ENCODE peak calls at places on chromosomes 3 and 15, in six cellular contexts. O is HCT116; M is CD8-positive, alpha-beta memory T cell; S is CD8-positive, alpha-beta T cell; W is A549; I is lower lobe of right lung. J is an unnamed sample. For H3K4me1 and H3K9me3, the result is how much of the 10 kb centered on the place peaks cover.

GRCh38 chr3:107846282-107846852 is 244.5 kb downstream of the CD47 start:
- DNase-seq in S (peak), I (peak), O (peak), M (peak), W (peak), J (peak)

GRCh38 chr3:39721076-39721475 is 88.3 kb upstream of the MYRIP start:
- DNase-seq in M (no peak), W (no peak), O (no peak), I (no peak), S (no peak), J (no peak)

GRCh38 chr3:161540594-161540993 is 44.0 kb downstream of the OTOL1 start:
- DNase-seq in I (no peak), M (no peak), S (no peak), W (no peak), O (no peak), J (no peak)

GRCh38 chr3:16398542-16399126 is 114.9 kb downstream of the RFTN1 start:
- DNase-seq in S (no peak), O (no peak), W (no peak), I (no peak), M (no peak), J (no peak)

GRCh38 chr3:156483426-156483825 is 71.5 kb downstream of the SSR3 start:
- DNase-seq in S (no peak), I (no peak), O (peak), W (no peak), M (peak), J (peak)

GRCh38 chr3:64082917-64083587 is 59.8 kb upstream of the PSMD6 start:
- DNase-seq in O (no peak), W (no peak), I (no peak), S (no peak), M (no peak), J (no peak)

GRCh38 chr3:189406148-189406547 is 225.0 kb upstream of the TP63 start:
- DNase-seq in I (no peak), O (no peak), W (no peak), S (no peak), M (no peak), J (peak)

GRCh38 chr15:74373731-74374647 is 6.5 kb upstream of the CYP11A1 start:
- DNase-seq in O (peak), I (peak), W (peak), S (peak), M (peak), J (peak)

GRCh38 chr3:126936853-126937395 is 46.0 kb upstream of the PLXNA1 start:
- DNase-seq in W (no peak), S (no peak), O (no peak), M (no peak), I (no peak), J (no peak)

GRCh38 chr3:65545429-65545828 is 493.3 kb downstream of the MAGI1 start:
- DNase-seq in W (peak), M (no peak), S (no peak), O (no peak), I (no peak), J (no peak)

GRCh38 chr3:170178631-170179030 is 2.9 kb downstream of the PHC3 start:
- DNase-seq in M (peak), O (no peak), S (peak), W (no peak), I (no peak), J (peak)

GRCh38 chr15:41530363-41530956 is 13.6 kb downstream of the RPAP1 start:
- DNase-seq in W (no peak), S (no peak), M (no peak), O (no peak), I (no peak), J (no peak)

GRCh38 chr3:133447751-133448477 is 48.1 kb downstream of the BFSP2 start:
- DNase-seq in S (no peak), O (no peak), M (no peak), W (no peak), I (no peak), J (no peak)

GRCh38 chr15:29086001-29086400 is 183.6 kb downstream of the NSMCE3 start:
- DNase-seq in W (no peak), I (no peak), O (no peak), S (no peak), M (no peak), J (no peak)

GRCh38 chr3:197465996-197466549 is 89.7 kb downstream of the BDH1 start:
- DNase-seq in S (no peak), M (no peak), I (no peak), W (peak), O (no peak), J (no peak)

GRCh38 chr3:156433910-156434309 is 121.0 kb downstream of the SSR3 start:
- DNase-seq in S (no peak), O (no peak), M (no peak), W (no peak), I (no peak), J (no peak)

GRCh38 chr3:52446631-52447511 is 2.0 kb upstream of the SEMA3G start:
- DNase-seq in M (peak), W (peak), I (peak), S (peak), O (peak), J (peak)

GRCh38 chr15:34223904-34224596 is 766 bp upstream of the EMC4 start:
- DNase-seq in I (no peak), O (no peak), S (no peak), M (no peak), W (peak), J (peak)

GRCh38 chr3:23041918-23042696 is 161.0 kb upstream of the UBE2E2 start:
- DNase-seq in M (no peak), I (no peak), W (no peak), O (peak), S (no peak), J (no peak)

GRCh38 chr3:111252795-111253194 is 181.2 kb downstream of the NECTIN3 start:
- DNase-seq in M (no peak), S (no peak), W (peak), O (no peak), I (no peak), J (peak)

GRCh38 chr3:36381311-36381956 is 1.1 kb downstream of the STAC start:
- DNase-seq in O (no peak), W (no peak), I (no peak), S (no peak), M (no peak), J (no peak)

GRCh38 chr3:194814878-194815357 is 129.2 kb downstream of the FAM43A start:
- DNase-seq in I (no peak), O (no peak), M (no peak), S (no peak), W (no peak), J (no peak)

GRCh38 chr15:31108836-31109235 is 7.3 kb upstream of the TRPM1 start:
- DNase-seq in W (no peak), O (no peak), S (no peak), M (no peak), I (no peak), J (no peak)

GRCh38 chr15:70794596-70795310 is 31.4 kb upstream of the UACA start:
- DNase-seq in W (no peak), S (no peak), O (no peak), I (no peak), M (no peak), J (no peak)

GRCh38 chr15:63347074-63347859 is 34.4 kb downstream of the CA12 start:
- DNase-seq in I (no peak), S (no peak), O (no peak), W (no peak), M (no peak), J (no peak)

GRCh38 chr3:157865449-157865862 is 240.8 kb downstream of the SHOX2 start:
- DNase-seq in M (no peak), S (peak), I (peak), W (peak), O (peak), J (peak)

DNA sequence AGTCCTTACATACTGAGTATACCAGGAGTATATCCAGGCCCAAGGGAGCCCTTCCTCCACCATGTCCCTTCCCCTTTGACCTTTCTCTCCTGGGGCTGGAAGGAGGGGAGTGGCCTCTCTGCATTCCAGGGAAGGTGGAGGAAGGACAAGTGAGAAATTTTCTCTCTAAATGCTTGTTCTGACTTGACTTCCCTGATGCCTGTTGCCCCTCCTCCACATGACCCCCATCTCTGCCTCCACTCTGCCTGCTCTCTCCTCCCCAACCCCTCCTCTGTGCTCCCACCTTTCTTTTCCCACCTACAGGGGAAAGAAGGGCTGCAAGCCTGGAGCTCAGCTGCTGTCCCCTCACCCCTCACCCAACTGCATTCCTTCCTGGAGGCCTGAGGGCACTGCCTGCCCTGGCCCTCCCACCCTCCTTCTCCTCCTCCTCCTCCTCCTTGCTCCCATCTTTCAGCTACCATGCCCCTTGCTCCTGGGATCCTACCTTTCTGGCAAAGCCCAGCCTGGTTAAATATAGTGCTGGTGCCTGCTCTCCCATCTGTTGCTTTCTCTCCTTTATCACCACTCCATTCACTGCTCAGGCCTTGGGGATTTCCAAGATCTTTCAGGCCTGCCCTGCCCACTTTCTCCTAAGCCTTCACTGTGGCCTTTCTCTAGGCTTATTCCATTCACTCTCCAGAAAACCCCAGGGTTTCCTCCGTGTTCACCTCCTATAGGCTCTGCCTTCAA is 8.5 kb upstream of the DAG1 start:
- DNase-seq in W (peak), S (no peak), O (no peak), M (no peak), I (no peak), J (peak)
- H3K27ac ChIP-seq in W (peak), S (no peak), O (no peak), M (peak), I (peak), J (no peak)

GRCh38 chr3:152185287-152185686 is 83.4 kb upstream of the MBNL1 start:
- DNase-seq in M (no peak), W (no peak), I (no peak), O (no peak), S (no peak), J (no peak)
- H3K4me1 ChIP-seq in M (under half), W (under half), I (under half), O (under half), S (under half), J (under half)

DNA sequence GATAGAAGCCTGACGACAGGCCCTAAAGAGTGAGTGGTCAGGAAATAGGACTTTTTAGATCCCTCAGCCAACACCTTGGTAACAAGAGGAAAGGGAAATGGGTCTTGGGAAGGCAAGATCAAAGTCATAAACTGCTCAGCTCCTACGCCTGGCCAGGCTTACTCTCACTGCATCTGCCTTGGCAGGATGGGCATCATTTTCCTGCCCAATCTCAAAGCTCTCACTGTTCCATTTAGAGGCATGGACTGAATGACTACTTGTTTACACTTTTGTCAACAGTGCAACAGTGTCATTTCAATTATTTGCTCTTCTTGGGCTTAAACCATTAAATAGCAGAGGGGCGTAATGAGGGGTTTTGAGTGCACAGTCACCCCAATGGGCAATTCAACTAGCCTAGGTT is 808.7 kb downstream of the GRM7 start:
- DNase-seq in I (no peak), O (no peak), W (no peak), M (no peak), S (no peak), J (no peak)
- H3K9me3 ChIP-seq in I (under half), O (under half), W (under half), M (under half), S (under half), J (under half)

GRCh38 chr3:14288833-14289451 is 110.3 kb downstream of the LSM3 start:
- DNase-seq in W (no peak), O (no peak), S (no peak), M (no peak), I (no peak), J (no peak)

GRCh38 chr3:14286887-14287496 is 108.4 kb downstream of the LSM3 start:
- DNase-seq in M (no peak), S (no peak), W (no peak), I (no peak), O (no peak), J (no peak)

GRCh38 chr3:14290631-14291385 is 111.6 kb upstream of the SLC6A6 start:
- DNase-seq in S (no peak), I (no peak), W (no peak), M (no peak), O (no peak), J (peak)

GRCh38 chr3:14289590-14290453 is 111.2 kb downstream of the LSM3 start:
- DNase-seq in O (no peak), I (no peak), W (peak), M (no peak), S (no peak), J (peak)

GRCh38 chr3:14288168-14288788 is 109.7 kb downstream of the LSM3 start:
- DNase-seq in O (no peak), I (no peak), S (no peak), M (no peak), W (no peak), J (no peak)
- H3K27ac ChIP-seq in O (no peak), I (no peak), S (no peak), M (no peak), W (peak), J (no peak)

GRCh38 chr15:78455749-78456148 is 17.7 kb downstream of the IREB2 start:
- DNase-seq in O (no peak), I (no peak), M (no peak), W (no peak), S (no peak), J (no peak)

GRCh38 chr15:78454992-78455391 is 17.0 kb downstream of the IREB2 start:
- DNase-seq in I (no peak), O (no peak), M (no peak), S (no peak), W (no peak), J (no peak)

GRCh38 chr15:78452485-78452884 is 14.5 kb downstream of the IREB2 start:
- DNase-seq in W (no peak), M (no peak), O (no peak), S (no peak), I (no peak), J (no peak)

GRCh38 chr15:78456391-78456790 is 18.4 kb downstream of the IREB2 start:
- DNase-seq in O (no peak), W (no peak), I (no peak), S (no peak), M (no peak), J (no peak)

GRCh38 chr15:78453447-78453846 is 15.4 kb downstream of the IREB2 start:
- DNase-seq in M (no peak), W (no peak), O (no peak), S (no peak), I (no peak), J (no peak)
- H3K4me1 ChIP-seq in M (under half), W (under half), O (under half), S (half or more), I (half or more), J (under half)

GRCh38 chr3:13706451-13706850 is 157.5 kb downstream of the FBLN2 start:
- DNase-seq in S (peak), W (no peak), O (no peak), M (no peak), I (no peak), J (no peak)
- H3K9me3 ChIP-seq in S (under half), W (under half), O (under half), M (under half), I (under half), J (under half)

GRCh38 chr15:67025719-67026118 is 39.7 kb upstream of the SMAD3 start:
- DNase-seq in W (peak), M (no peak), S (no peak), I (no peak), O (no peak), J (peak)

GRCh38 chr15:67023517-67024321 is 41.7 kb upstream of the SMAD3 start:
- DNase-seq in S (no peak), I (no peak), W (no peak), O (no peak), M (no peak), J (no peak)

GRCh38 chr15:67024998-67025368 is 40.4 kb upstream of the SMAD3 start:
- DNase-seq in S (no peak), W (no peak), O (no peak), M (no peak), I (no peak), J (no peak)

GRCh38 chr15:67022587-67022986 is 42.8 kb upstream of the SMAD3 start:
- DNase-seq in W (no peak), M (no peak), S (no peak), O (no peak), I (no peak), J (no peak)

GRCh38 chr15:67024322-67024997 is 40.9 kb upstream of the SMAD3 start:
- DNase-seq in W (peak), O (peak), I (peak), M (no peak), S (no peak), J (peak)
- H3K27ac ChIP-seq in W (peak), O (peak), I (peak), M (no peak), S (no peak), J (peak)

GRCh38 chr3:153768559-153769469 is 352.4 kb upstream of the ARHGEF26 start:
- DNase-seq in S (peak), I (no peak), O (peak), W (peak), M (peak), J (peak)

GRCh38 chr3:153762411-153763235 is 358.6 kb upstream of the ARHGEF26 start:
- DNase-seq in S (no peak), M (no peak), O (no peak), I (no peak), W (no peak), J (no peak)

GRCh38 chr3:153767601-153768558 is 353.3 kb upstream of the ARHGEF26 start:
- DNase-seq in I (no peak), M (no peak), W (no peak), O (no peak), S (no peak), J (no peak)
- H3K4me1 ChIP-seq in I (under half), M (under half), W (under half), O (under half), S (under half), J (under half)

J was measured in small intestine.